ENCODE peak calls at places on chromosomes 1 and 21, in six cellular contexts. One of them, this sample, is unnamed.

GRCh38 chr21:32533053-32533452 is 52.3 kb downstream of the TCP10L start:
- DNase-seq in AG09319: no peak
- DNase-seq in choroid plexus epithelial cell: no peak
- DNase-seq in activated gamma-delta T cell treated with Interleukin-2 at 50 U/mL for 16 hours: no peak
- DNase-seq in caudate nucleus: no peak
- DNase-seq in Calu3: no peak
- DNase-seq in this sample: no peak

GRCh38 chr1:172143384-172144025 is 277.0 kb upstream of the C1orf105 start:
- DNase-seq in choroid plexus epithelial cell: peak; percentile 93
- DNase-seq in activated gamma-delta T cell treated with Interleukin-2 at 50 U/mL for 16 hours: no peak
- DNase-seq in caudate nucleus: no peak
- DNase-seq in AG09319: peak; percentile 52
- DNase-seq in Calu3: peak; percentile 36
- DNase-seq in this sample: no peak

GRCh38 chr1:56216173-56216572 is 363.2 kb downstream of the PLPP3 start:
- DNase-seq in Calu3: no peak
- DNase-seq in activated gamma-delta T cell treated with Interleukin-2 at 50 U/mL for 16 hours: no peak
- DNase-seq in AG09319: no peak
- DNase-seq in choroid plexus epithelial cell: no peak
- DNase-seq in caudate nucleus: no peak
- DNase-seq in this sample: no peak

GRCh38 chr1:94656982-94657381 is 115.4 kb upstream of the F3 start:
- DNase-seq in caudate nucleus: no peak
- DNase-seq in choroid plexus epithelial cell: no peak
- DNase-seq in Calu3: no peak
- DNase-seq in AG09319: no peak
- DNase-seq in activated gamma-delta T cell treated with Interleukin-2 at 50 U/mL for 16 hours: no peak
- DNase-seq in this sample: no peak

GRCh38 chr1:167820684-167821355 is 93.1 kb downstream of the ADCY10 start:
- DNase-seq in caudate nucleus: no peak
- DNase-seq in choroid plexus epithelial cell: no peak
- DNase-seq in AG09319: no peak
- DNase-seq in activated gamma-delta T cell treated with Interleukin-2 at 50 U/mL for 16 hours: no peak
- DNase-seq in Calu3: no peak
- DNase-seq in this sample: no peak

GRCh38 chr1:11924334-11925195 is 1.7 kb downstream of the KIAA2013 start:
- DNase-seq in choroid plexus epithelial cell: no peak
- DNase-seq in AG09319: no peak
- DNase-seq in Calu3: no peak
- DNase-seq in activated gamma-delta T cell treated with Interleukin-2 at 50 U/mL for 16 hours: no peak
- DNase-seq in caudate nucleus: no peak
- DNase-seq in this sample: no peak

GRCh38 chr1:200245492-200245891 is 164.3 kb downstream of the ZNF281 start:
- DNase-seq in caudate nucleus: no peak
- DNase-seq in activated gamma-delta T cell treated with Interleukin-2 at 50 U/mL for 16 hours: no peak
- DNase-seq in choroid plexus epithelial cell: peak; percentile 26
- DNase-seq in Calu3: no peak
- DNase-seq in AG09319: no peak
- DNase-seq in this sample: no peak

GRCh38 chr1:156741613-156741983 is 710 bp upstream of the MRPL24 start:
- DNase-seq in Calu3: no peak
- DNase-seq in activated gamma-delta T cell treated with Interleukin-2 at 50 U/mL for 16 hours: no peak
- DNase-seq in caudate nucleus: no peak
- DNase-seq in choroid plexus epithelial cell: no peak
- DNase-seq in AG09319: no peak
- DNase-seq in this sample: no peak

GRCh38 chr1:247487057-247487456 is 29.2 kb upstream of the OR2B11 start:
- DNase-seq in AG09319: no peak
- DNase-seq in choroid plexus epithelial cell: peak; percentile 56
- DNase-seq in caudate nucleus: no peak
- DNase-seq in activated gamma-delta T cell treated with Interleukin-2 at 50 U/mL for 16 hours: peak; percentile 27
- DNase-seq in Calu3: peak; percentile 10
- DNase-seq in this sample: peak; percentile 74

GRCh38 chr1:27571439-27572018 is 32.4 kb downstream of the AHDC1 start:
- DNase-seq in choroid plexus epithelial cell: no peak
- DNase-seq in activated gamma-delta T cell treated with Interleukin-2 at 50 U/mL for 16 hours: no peak
- DNase-seq in Calu3: no peak
- DNase-seq in AG09319: no peak
- DNase-seq in caudate nucleus: peak; percentile 69
- DNase-seq in this sample: no peak

GRCh38 chr1:194568610-194569009 is 1382.2 kb upstream of the B3GALT2 start:
- DNase-seq in Calu3: no peak
- DNase-seq in caudate nucleus: no peak
- DNase-seq in choroid plexus epithelial cell: no peak
- DNase-seq in activated gamma-delta T cell treated with Interleukin-2 at 50 U/mL for 16 hours: no peak
- DNase-seq in AG09319: no peak
- DNase-seq in this sample: no peak

GRCh38 chr1:3028531-3029282 is 7.4 kb downstream of the ACTRT2 start:
- DNase-seq in caudate nucleus: no peak
- DNase-seq in Calu3: no peak
- DNase-seq in activated gamma-delta T cell treated with Interleukin-2 at 50 U/mL for 16 hours: no peak
- DNase-seq in choroid plexus epithelial cell: no peak
- DNase-seq in AG09319: no peak
- DNase-seq in this sample: no peak

GRCh38 chr1:113982955-113983742 is 3.9 kb downstream of the OLFML3 start:
- DNase-seq in activated gamma-delta T cell treated with Interleukin-2 at 50 U/mL for 16 hours: no peak
- DNase-seq in caudate nucleus: no peak
- DNase-seq in Calu3: no peak
- DNase-seq in choroid plexus epithelial cell: no peak
- DNase-seq in AG09319: no peak
- DNase-seq in this sample: no peak

GRCh38 chr1:81412954-81413353 is 387.8 kb upstream of the ADGRL2 start:
- DNase-seq in Calu3: no peak
- DNase-seq in AG09319: no peak
- DNase-seq in caudate nucleus: no peak
- DNase-seq in activated gamma-delta T cell treated with Interleukin-2 at 50 U/mL for 16 hours: no peak
- DNase-seq in choroid plexus epithelial cell: no peak
- DNase-seq in this sample: no peak

GRCh38 chr1:39542924-39543323 is 33.7 kb downstream of the PABPC4 start:
- DNase-seq in Calu3: no peak
- DNase-seq in AG09319: no peak
- DNase-seq in caudate nucleus: no peak
- DNase-seq in choroid plexus epithelial cell: no peak
- DNase-seq in activated gamma-delta T cell treated with Interleukin-2 at 50 U/mL for 16 hours: no peak
- DNase-seq in this sample: no peak

GRCh38 chr1:222711319-222712252 is 705 bp downstream of the AIDA start:
- DNase-seq in activated gamma-delta T cell treated with Interleukin-2 at 50 U/mL for 16 hours: peak; percentile 54
- DNase-seq in caudate nucleus: peak; percentile 29
- DNase-seq in AG09319: peak; percentile 24
- DNase-seq in Calu3: peak; percentile 60
- DNase-seq in choroid plexus epithelial cell: peak; percentile 63
- DNase-seq in this sample: peak; percentile 38

GRCh38 chr1:224542783-224543440 is 73.2 kb upstream of the CNIH3 start:
- DNase-seq in Calu3: peak; percentile 45
- DNase-seq in choroid plexus epithelial cell: peak; percentile 91
- DNase-seq in caudate nucleus: no peak
- DNase-seq in AG09319: peak; percentile 77
- DNase-seq in activated gamma-delta T cell treated with Interleukin-2 at 50 U/mL for 16 hours: no peak
- DNase-seq in this sample: no peak

GRCh38 chr1:32783851-32784250 is 33.3 kb downstream of the YARS1 start:
- DNase-seq in activated gamma-delta T cell treated with Interleukin-2 at 50 U/mL for 16 hours: no peak
- DNase-seq in AG09319: no peak
- DNase-seq in caudate nucleus: no peak
- DNase-seq in Calu3: no peak
- DNase-seq in choroid plexus epithelial cell: no peak
- DNase-seq in this sample: no peak

GRCh38 chr1:204584699-204585372 is 68.6 kb downstream of the MDM4 start:
- DNase-seq in AG09319: no peak
- DNase-seq in choroid plexus epithelial cell: no peak
- DNase-seq in caudate nucleus: no peak
- DNase-seq in activated gamma-delta T cell treated with Interleukin-2 at 50 U/mL for 16 hours: peak; percentile 17
- DNase-seq in Calu3: no peak
- DNase-seq in this sample: no peak

GRCh38 chr21:45435405-45435981 is 30.5 kb downstream of the COL18A1 start:
- DNase-seq in AG09319: no peak
- DNase-seq in caudate nucleus: no peak
- DNase-seq in choroid plexus epithelial cell: no peak
- DNase-seq in activated gamma-delta T cell treated with Interleukin-2 at 50 U/mL for 16 hours: no peak
- DNase-seq in Calu3: no peak
- DNase-seq in this sample: no peak

GRCh38 chr1:47963568-47963973 is 33.6 kb downstream of the TRABD2B start:
- DNase-seq in activated gamma-delta T cell treated with Interleukin-2 at 50 U/mL for 16 hours: no peak
- DNase-seq in Calu3: no peak
- DNase-seq in AG09319: no peak
- DNase-seq in caudate nucleus: no peak
- DNase-seq in choroid plexus epithelial cell: peak; percentile 67
- DNase-seq in this sample: no peak

GRCh38 chr21:39502631-39503030 is 50.9 kb downstream of the SH3BGR start:
- DNase-seq in caudate nucleus: peak; percentile 71
- DNase-seq in activated gamma-delta T cell treated with Interleukin-2 at 50 U/mL for 16 hours: no peak
- DNase-seq in choroid plexus epithelial cell: no peak
- DNase-seq in AG09319: no peak
- DNase-seq in Calu3: no peak
- DNase-seq in this sample: peak; percentile 85

GRCh38 chr1:222768592-222768991 is 31.6 kb downstream of the FAM177B start:
- DNase-seq in activated gamma-delta T cell treated with Interleukin-2 at 50 U/mL for 16 hours: no peak
- DNase-seq in choroid plexus epithelial cell: no peak
- DNase-seq in Calu3: no peak
- DNase-seq in AG09319: no peak
- DNase-seq in caudate nucleus: no peak
- DNase-seq in this sample: no peak

GRCh38 chr1:68378296-68379084 is 71.3 kb downstream of the RPE65 start:
- DNase-seq in choroid plexus epithelial cell: peak; percentile 29
- DNase-seq in activated gamma-delta T cell treated with Interleukin-2 at 50 U/mL for 16 hours: no peak
- DNase-seq in Calu3: no peak
- DNase-seq in caudate nucleus: no peak
- DNase-seq in AG09319: no peak
- DNase-seq in this sample: no peak

GRCh38 chr21:40472026-40472425 is 374.9 kb downstream of the DSCAM start:
- DNase-seq in Calu3: no peak
- DNase-seq in caudate nucleus: no peak
- DNase-seq in activated gamma-delta T cell treated with Interleukin-2 at 50 U/mL for 16 hours: no peak
- DNase-seq in choroid plexus epithelial cell: no peak
- DNase-seq in AG09319: no peak
- DNase-seq in this sample: no peak

GRCh38 chr1:166237675-166238074 is 70.9 kb upstream of the FAM78B start:
- DNase-seq in caudate nucleus: no peak
- DNase-seq in AG09319: no peak
- DNase-seq in Calu3: no peak
- DNase-seq in activated gamma-delta T cell treated with Interleukin-2 at 50 U/mL for 16 hours: no peak
- DNase-seq in choroid plexus epithelial cell: no peak
- DNase-seq in this sample: no peak

GRCh38 chr21:28336299-28336698 is 656.4 kb downstream of the LTN1 start:
- DNase-seq in Calu3: peak; percentile 9
- DNase-seq in activated gamma-delta T cell treated with Interleukin-2 at 50 U/mL for 16 hours: no peak
- DNase-seq in caudate nucleus: no peak
- DNase-seq in AG09319: peak; percentile 92
- DNase-seq in choroid plexus epithelial cell: peak; percentile 88
- DNase-seq in this sample: peak; percentile 88

GRCh38 chr1:39969048-39969447 is 14.1 kb downstream of the MFSD2A start:
- DNase-seq in activated gamma-delta T cell treated with Interleukin-2 at 50 U/mL for 16 hours: no peak
- DNase-seq in caudate nucleus: no peak
- DNase-seq in choroid plexus epithelial cell: no peak
- DNase-seq in AG09319: no peak
- DNase-seq in Calu3: no peak
- DNase-seq in this sample: no peak

GRCh38 chr1:116686723-116687368 is 19.3 kb upstream of the IGSF3 start:
- DNase-seq in caudate nucleus: no peak
- DNase-seq in Calu3: no peak
- DNase-seq in activated gamma-delta T cell treated with Interleukin-2 at 50 U/mL for 16 hours: no peak
- DNase-seq in choroid plexus epithelial cell: no peak
- DNase-seq in AG09319: no peak
- DNase-seq in this sample: no peak

GRCh38 chr1:21909286-21909759 is 27.8 kb downstream of the HSPG2 start:
- DNase-seq in AG09319: no peak
- DNase-seq in activated gamma-delta T cell treated with Interleukin-2 at 50 U/mL for 16 hours: no peak
- DNase-seq in Calu3: no peak
- DNase-seq in caudate nucleus: no peak
- DNase-seq in choroid plexus epithelial cell: peak; percentile 47
- DNase-seq in this sample: no peak

GRCh38 chr1:56803561-56804156 is 15.5 kb downstream of the FYB2 start:
- DNase-seq in choroid plexus epithelial cell: peak; percentile 63
- DNase-seq in Calu3: peak; percentile 74
- DNase-seq in AG09319: no peak
- DNase-seq in activated gamma-delta T cell treated with Interleukin-2 at 50 U/mL for 16 hours: no peak
- DNase-seq in caudate nucleus: no peak
- DNase-seq in this sample: no peak

GRCh38 chr21:8997011-8997440 is 1524.4 kb upstream of the TPTE start:
- DNase-seq in Calu3: no peak
- DNase-seq in choroid plexus epithelial cell: no peak
- DNase-seq in AG09319: no peak
- DNase-seq in caudate nucleus: no peak
- DNase-seq in activated gamma-delta T cell treated with Interleukin-2 at 50 U/mL for 16 hours: no peak
- DNase-seq in this sample: no peak

GRCh38 chr1:47926461-47926999 is 70.7 kb downstream of the TRABD2B start:
- DNase-seq in Calu3: no peak
- DNase-seq in caudate nucleus: no peak
- DNase-seq in AG09319: no peak
- DNase-seq in choroid plexus epithelial cell: no peak
- DNase-seq in activated gamma-delta T cell treated with Interleukin-2 at 50 U/mL for 16 hours: no peak
- DNase-seq in this sample: no peak

GRCh38 chr1:213394837-213395236 is 343.8 kb downstream of the RPS6KC1 start:
- DNase-seq in caudate nucleus: no peak
- DNase-seq in Calu3: no peak
- DNase-seq in activated gamma-delta T cell treated with Interleukin-2 at 50 U/mL for 16 hours: no peak
- DNase-seq in AG09319: no peak
- DNase-seq in choroid plexus epithelial cell: no peak
- DNase-seq in this sample: no peak

This sample was measured in pons.